ENCODE peak calls at places on chromosomes 16 and 17, in four cellular contexts. L is testis, M is ovary, F is Peyer's patch. P is an unnamed sample. For H3K27me3, the result is how much of the 10 kb centered on the place peaks cover.

GRCh38 chr17:83186226-83186625 is 106.8 kb downstream of the METRNL start:
- DNase-seq in L (no peak), M (peak), F (no peak), P (no peak)

GRCh38 chr17:538096-538973 is 176.3 kb downstream of the VPS53 start:
- DNase-seq in L (no peak), M (no peak), F (no peak), P (no peak)

GRCh38 chr17:43402567-43402966 is 3.8 kb downstream of the ARL4D start:
- DNase-seq in L (no peak), M (no peak), F (no peak), P (no peak)

GRCh38 chr16:85935957-85936760 is 37.2 kb downstream of the IRF8 start:
- DNase-seq in L (no peak), M (no peak), F (no peak), P (no peak)

GRCh38 chr16:51268237-51268636 is 117.2 kb upstream of the SALL1 start:
- DNase-seq in L (no peak), M (no peak), F (no peak), P (no peak)

GRCh38 chr16:72740346-72740745 is 307.6 kb downstream of the ZFHX3 start:
- DNase-seq in L (no peak), M (no peak), F (no peak), P (no peak)

GRCh38 chr17:1298616-1299015 is 19.2 kb downstream of the TRARG1 start:
- DNase-seq in L (no peak), M (no peak), F (no peak), P (no peak)

GRCh38 chr16:88509749-88510069 is 56.6 kb downstream of the ZFPM1 start:
- DNase-seq in L (no peak), M (no peak), F (no peak), P (no peak)

GRCh38 chr16:1156111-1156982 is 3.4 kb downstream of the CACNA1H start:
- DNase-seq in L (peak), M (peak), F (no peak), P (no peak)

GRCh38 chr16:88737298-88738166 is 31.2 kb downstream of the CTU2 start:
- DNase-seq in L (peak), M (peak), F (peak), P (peak)

GRCh38 chr17:2266045-2266864 is 37.3 kb downstream of the SMG6 start:
- DNase-seq in L (no peak), M (no peak), F (no peak), P (peak)

GRCh38 chr17:38628441-38628840 is 22.7 kb upstream of the SRCIN1 start:
- DNase-seq in L (peak), M (no peak), F (no peak), P (no peak)

GRCh38 chr17:57823469-57824401 is 26.1 kb downstream of the MRPS23 start:
- DNase-seq in L (no peak), M (no peak), F (no peak), P (no peak)

GRCh38 chr16:77977336-77977735 is 45.0 kb upstream of the CLEC3A start:
- DNase-seq in L (no peak), M (no peak), F (no peak), P (no peak)

GRCh38 chr17:81705518-81706231 is 2.5 kb downstream of the MRPL12 start:
- DNase-seq in L (no peak), M (no peak), F (no peak), P (no peak)

GRCh38 chr17:29176500-29177351 is 3.5 kb downstream of the MYO18A start:
- DNase-seq in L (peak), M (peak), F (peak), P (peak)

GRCh38 chr17:19780846-19781245 is 32.7 kb upstream of the ALDH3A1 start:
- DNase-seq in L (no peak), M (no peak), F (no peak), P (no peak)

GRCh38 chr17:8015957-8016631 is 13.7 kb downstream of the GUCY2D start:
- DNase-seq in L (no peak), M (no peak), F (no peak), P (peak)

GRCh38 chr17:1420981-1421380 is 21.0 kb upstream of the YWHAE start:
- DNase-seq in L (no peak), M (no peak), F (no peak), P (no peak)

GRCh38 chr17:81544281-81544974 is 7.7 kb downstream of the FAAP100 start:
- DNase-seq in L (no peak), M (no peak), F (no peak), P (no peak)

GRCh38 chr17:55795098-55795497 is 44.2 kb downstream of the PCTP start:
- DNase-seq in L (no peak), M (no peak), F (no peak), P (no peak)

GRCh38 chr16:75062944-75063444 is 53.6 kb downstream of the LDHD start:
- DNase-seq in L (no peak), M (no peak), F (no peak), P (no peak)

GRCh38 chr16:87956771-87957279 is 5.6 kb downstream of the BANP start:
- DNase-seq in L (no peak), M (no peak), F (no peak), P (no peak)

GRCh38 chr16:8575399-8575798 is 14.9 kb downstream of the TMEM114 start:
- DNase-seq in L (no peak), M (no peak), F (no peak), P (no peak)

GRCh38 chr16:85466989-85467388 is 146.1 kb upstream of the GSE1 start:
- DNase-seq in L (no peak), M (no peak), F (no peak), P (no peak)

GRCh38 chr16:69833791-69834282 is 71.7 kb downstream of the WWP2 start:
- DNase-seq in L (no peak), M (no peak), F (peak), P (peak)

GRCh38 chr17:73690581-73691135 is 46.4 kb upstream of the SDK2 start:
- DNase-seq in L (no peak), M (no peak), F (no peak), P (no peak)

GRCh38 chr16:67071476-67072048 is 38.2 kb upstream of the PHAF1 start:
- DNase-seq in L (no peak), M (no peak), F (no peak), P (no peak)

GRCh38 chr16:50697881-50698767 is 4.7 kb downstream of the NOD2 start:
- DNase-seq in L (peak), M (peak), F (no peak), P (peak)

GRCh38 chr17:58304735-58305486 is 23.7 kb downstream of the TSPOAP1 start:
- DNase-seq in L (no peak), M (no peak), F (no peak), P (peak)

GRCh38 chr16:68823401-68823800 is 19.9 kb upstream of the TANGO6 start:
- DNase-seq in L (no peak), M (no peak), F (no peak), P (no peak)

GRCh38 chr16:48317614-48318013 is 67.6 kb downstream of the SIAH1 start:
- DNase-seq in L (no peak), M (no peak), F (no peak), P (no peak)

GRCh38 chr17:7374353-7374752 is 6.5 kb upstream of the TNK1 start:
- DNase-seq in L (no peak), M (no peak), F (no peak), P (no peak)

GRCh38 chr16:678858-679807 is 1.1 kb upstream of the STUB1 start:
- DNase-seq in L (peak), M (peak), F (no peak), P (peak)

GRCh38 chr16:81324808-81325207 is 10.0 kb downstream of the GAN start:
- DNase-seq in L (no peak), M (no peak), F (no peak), P (no peak)

GRCh38 chr16:57998484-57998883 is 2.0 kb downstream of the ZNF319 start:
- DNase-seq in L (no peak), M (no peak), F (peak), P (peak)

GRCh38 chr17:78468366-78468765 is 89.9 kb downstream of the PGS1 start:
- DNase-seq in L (no peak), M (no peak), F (no peak), P (no peak)

GRCh38 chr17:37609170-37610040 is at the start of gene SYNRG:
- DNase-seq in L (peak), M (peak), F (peak), P (peak)
- H3K4me3 ChIP-seq in L (peak), M (peak), F (peak), P (peak)

GRCh38 chr16:31201511-31202401 is 804 bp downstream of the PYCARD start:
- DNase-seq in L (no peak), M (peak), F (peak), P (peak)
- TF ChIP-seq POLR2A in L (no peak), M (no peak), F (peak), P (no peak)

DNA sequence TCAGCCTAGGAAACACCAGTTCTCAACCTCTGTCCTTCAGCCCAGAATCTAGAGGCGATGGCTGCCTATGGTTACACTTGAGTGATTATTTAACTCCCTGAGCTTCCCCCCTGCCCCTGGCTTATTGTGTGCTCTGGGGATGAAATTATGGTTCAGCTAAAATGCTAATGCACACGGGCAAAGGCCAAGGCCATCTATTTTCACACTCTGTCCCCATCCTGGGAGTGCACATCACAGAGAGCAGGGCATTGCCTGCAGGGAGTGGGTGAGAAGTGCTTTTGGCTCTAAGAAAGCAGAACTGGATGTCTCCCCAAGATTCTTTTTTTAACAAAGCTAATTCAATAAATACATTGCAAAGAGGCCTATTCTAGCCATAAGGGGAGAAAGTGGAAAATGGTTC is 21.6 kb upstream of the CACNG5 start:
- DNase-seq in L (no peak), M (no peak), F (no peak), P (no peak)
- H3K27me3 ChIP-seq in L (under half), M (under half), F (under half), P (under half)

GRCh38 chr17:50273654-50274040 is 619 bp upstream of the TMEM92 start:
- DNase-seq in L (no peak), M (peak), F (peak), P (no peak)
- H3K4me3 ChIP-seq in L (peak), M (no peak), F (no peak), P (peak)

GRCh38 chr17:65556014-65556909 is 5.2 kb downstream of the AXIN2 start:
- DNase-seq in L (peak), M (peak), F (peak), P (peak)

GRCh38 chr17:65558311-65558682 is 3.2 kb downstream of the AXIN2 start:
- DNase-seq in L (no peak), M (no peak), F (no peak), P (no peak)

GRCh38 chr17:65556910-65557348 is 4.5 kb downstream of the AXIN2 start:
- DNase-seq in L (no peak), M (no peak), F (no peak), P (no peak)

GRCh38 chr17:65558683-65559311 is 2.7 kb downstream of the AXIN2 start:
- DNase-seq in L (no peak), M (peak), F (no peak), P (no peak)

DNA sequence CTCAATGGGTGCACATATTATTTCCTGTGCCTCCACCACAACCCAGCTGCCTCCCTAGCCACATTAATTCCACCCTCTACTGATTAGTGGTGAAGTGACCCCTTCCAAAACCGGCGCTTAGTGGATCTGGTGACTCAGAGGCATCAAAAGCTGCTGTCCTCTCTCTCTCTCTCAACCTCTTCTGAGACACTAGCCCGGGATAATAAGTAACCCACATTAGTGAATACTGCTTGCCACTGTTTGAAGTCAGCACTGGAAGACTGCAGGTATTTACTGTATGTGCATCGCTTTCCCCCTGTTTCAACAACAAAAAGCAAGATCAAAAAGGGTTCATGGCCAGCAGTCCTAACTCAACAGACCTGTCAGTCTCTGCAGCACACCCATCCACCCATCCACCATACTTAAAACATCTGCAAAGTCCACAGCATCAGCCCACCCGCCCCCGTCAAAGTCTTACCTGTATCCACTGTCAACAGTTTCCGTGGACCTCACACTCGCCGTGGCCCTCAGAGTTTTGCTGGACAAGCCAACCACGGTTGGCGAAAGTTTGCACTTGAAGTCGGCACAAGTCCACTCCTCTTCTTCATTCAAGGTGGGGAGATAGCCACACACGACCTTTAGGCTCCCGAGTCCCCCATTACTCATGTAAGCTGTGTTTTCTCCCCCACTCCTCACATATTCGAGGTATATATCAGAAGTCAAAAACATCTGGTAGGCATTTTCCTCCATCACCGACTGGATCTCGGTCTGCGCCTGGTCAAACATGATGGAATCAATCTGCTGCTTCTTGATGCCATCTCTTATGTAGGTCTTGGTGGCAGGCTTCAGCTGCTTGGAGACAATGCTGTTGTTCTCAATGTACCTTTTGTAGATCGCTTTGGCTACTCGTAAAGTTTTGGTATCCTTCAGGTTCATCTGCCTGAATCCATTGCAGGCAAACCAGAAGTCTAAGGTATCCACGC is 3.8 kb downstream of the AXIN2 start:
- DNase-seq in L (no peak), M (no peak), F (no peak), P (no peak)
- TF ChIP-seq POLR2A in L (no peak), M (no peak), F (no peak), P (no peak)